ENCODE peak calls at places on chromosomes 1 and 21, in four cellular contexts. C, K, D and G are unnamed samples.

GRCh38 chr1:30147188-30147587 is 576.2 kb downstream of the MATN1 start:
- DNase-seq in C (no peak), K (no peak), D (no peak), G (no peak)

GRCh38 chr21:40053007-40053406 is 185.8 kb downstream of the PCP4 start:
- DNase-seq in C (no peak), K (no peak), D (no peak), G (no peak)

GRCh38 chr1:227391204-227391603 is 72.9 kb upstream of the CDC42BPA start:
- DNase-seq in C (no peak), K (peak), D (no peak), G (no peak)

GRCh38 chr1:107678993-107679392 is 286.0 kb downstream of the VAV3 start:
- DNase-seq in C (no peak), K (no peak), D (no peak), G (no peak)

GRCh38 chr1:162856260-162856659 is 4.7 kb downstream of the CCDC190 start:
- DNase-seq in C (no peak), K (no peak), D (no peak), G (no peak)

GRCh38 chr1:71053758-71054157 is 6.1 kb upstream of the PTGER3 start:
- DNase-seq in C (no peak), K (no peak), D (no peak), G (no peak)

GRCh38 chr1:47756006-47756405 is 241.2 kb downstream of the TRABD2B start:
- DNase-seq in C (no peak), K (no peak), D (no peak), G (no peak)

GRCh38 chr1:9362488-9362887 is 69.8 kb downstream of the SPSB1 start:
- DNase-seq in C (no peak), K (no peak), D (no peak), G (no peak)

GRCh38 chr1:65791396-65791795 is 1.3 kb upstream of the PDE4B start:
- DNase-seq in C (no peak), K (no peak), D (no peak), G (no peak)

GRCh38 chr1:11646317-11646716 is 7.9 kb downstream of the FBXO2 start:
- DNase-seq in C (no peak), K (no peak), D (no peak), G (no peak)

GRCh38 chr1:59384443-59384842 is 87.5 kb downstream of the FGGY start:
- DNase-seq in C (no peak), K (no peak), D (no peak), G (no peak)

GRCh38 chr1:5730272-5731109 is 261.7 kb downstream of the NPHP4 start:
- DNase-seq in C (no peak), K (no peak), D (no peak), G (no peak)

GRCh38 chr1:154431586-154432373 is 26.6 kb downstream of the IL6R start:
- DNase-seq in C (no peak), K (peak), D (no peak), G (no peak)

GRCh38 chr1:228155596-228156517 is 6.1 kb downstream of the GJC2 start:
- DNase-seq in C (no peak), K (no peak), D (no peak), G (no peak)

GRCh38 chr1:9787702-9788101 is 36.1 kb downstream of the CLSTN1 start:
- DNase-seq in C (no peak), K (no peak), D (no peak), G (no peak)

GRCh38 chr1:15261155-15262002 is 14.4 kb downstream of the FHAD1 start:
- DNase-seq in C (no peak), K (no peak), D (peak), G (no peak)

GRCh38 chr1:153616144-153616884 is at the start of gene S100A14:
- DNase-seq in C (no peak), K (peak), D (no peak), G (no peak)

GRCh38 chr1:60998786-60999185 is 83.6 kb upstream of the NFIA start:
- DNase-seq in C (no peak), K (no peak), D (no peak), G (no peak)

DNA sequence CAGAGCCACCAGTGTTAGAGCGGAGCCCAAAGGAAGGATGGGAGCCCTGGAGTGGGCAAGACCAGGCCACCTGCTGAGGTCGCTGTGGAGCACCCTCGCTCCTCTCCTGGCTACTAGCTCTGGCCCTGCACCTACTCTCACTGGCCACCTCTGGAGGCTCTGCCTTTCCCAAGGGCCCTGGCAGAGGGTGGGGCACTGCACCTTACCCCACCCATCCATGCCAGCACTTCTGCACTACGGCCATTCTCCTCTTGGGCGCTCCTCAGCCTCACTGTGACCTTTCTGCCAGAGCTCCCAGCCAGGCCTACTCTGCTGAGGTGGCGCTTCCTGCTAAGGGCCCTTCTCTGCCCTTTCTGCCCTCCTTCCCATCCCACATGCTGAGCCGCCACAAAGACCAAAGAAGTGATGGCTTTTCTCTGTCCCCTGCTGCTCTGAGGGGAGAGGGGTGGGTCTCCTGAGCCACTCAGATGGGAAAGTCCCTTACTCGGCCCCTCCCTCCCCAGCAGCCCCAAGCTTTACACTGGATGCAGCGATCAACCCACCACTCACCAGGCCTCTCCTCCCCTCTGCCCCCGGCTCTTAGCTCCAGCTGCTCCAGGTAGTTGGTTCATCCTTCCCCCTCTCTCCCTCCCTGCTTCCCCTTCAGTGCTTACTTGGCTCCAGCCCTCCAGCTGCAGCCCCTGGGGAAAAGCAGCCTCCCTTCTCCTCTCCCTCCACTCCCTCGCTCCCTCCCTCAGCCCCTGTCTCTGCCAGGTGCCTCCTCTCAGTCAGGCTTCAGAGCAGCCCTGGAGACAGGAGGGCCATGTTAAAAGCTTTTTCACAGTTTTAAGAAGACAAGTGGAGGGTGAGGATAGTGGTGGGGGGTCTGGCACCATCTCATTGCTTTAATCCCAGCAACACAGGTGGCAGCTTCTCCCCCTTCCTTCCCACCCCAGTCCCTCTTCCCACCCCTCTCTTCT is 14.8 kb upstream of the TMEM222 start:
- DNase-seq in C (no peak), K (peak), D (peak), G (no peak)
- TF ChIP-seq TAF1 in C (no peak), K (no peak), D (no peak), G (no peak)

GRCh38 chr1:51344602-51345299 is 14.4 kb upstream of the TTC39A start:
- DNase-seq in C (no peak), K (peak), D (no peak), G (no peak)

GRCh38 chr1:51343624-51344023 is 13.3 kb upstream of the TTC39A start:
- DNase-seq in C (no peak), K (no peak), D (no peak), G (no peak)

GRCh38 chr1:51342591-51343206 is 12.3 kb upstream of the TTC39A start:
- DNase-seq in C (no peak), K (no peak), D (no peak), G (no peak)

GRCh38 chr1:51345300-51345687 is 14.9 kb upstream of the TTC39A start:
- DNase-seq in C (no peak), K (no peak), D (no peak), G (no peak)

GRCh38 chr1:51344276-51344601 is 13.9 kb upstream of the TTC39A start:
- DNase-seq in C (no peak), K (no peak), D (no peak), G (no peak)
- TF ChIP-seq POLR2AphosphoS5 in C (no peak), K (no peak), D (no peak), G (no peak)

GRCh38 chr1:31654171-31654776 is 9.6 kb upstream of the PEF1 start:
- DNase-seq in C (no peak), K (no peak), D (no peak), G (no peak)
- TF ChIP-seq TAF1 in C (no peak), K (no peak), D (no peak), G (no peak)

DNA sequence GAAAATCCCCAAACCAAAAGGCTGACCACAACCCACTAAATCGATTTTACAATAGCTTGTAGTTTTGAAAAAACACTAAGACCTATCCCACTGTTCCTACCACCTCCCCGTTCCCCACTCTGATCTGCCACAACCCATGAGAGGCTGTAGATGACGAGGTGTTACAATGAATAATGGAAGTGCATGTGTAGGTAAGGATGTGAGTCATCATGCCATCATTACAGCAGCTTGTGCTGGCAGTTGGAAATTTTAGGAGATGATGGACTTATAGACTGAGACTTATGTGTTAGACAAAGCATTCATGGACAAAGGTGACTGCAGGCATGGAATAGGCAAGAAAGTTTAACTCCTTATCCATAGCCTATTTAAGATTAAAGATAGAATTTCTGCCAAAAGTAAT is 184.7 kb upstream of the CACYBP start:
- DNase-seq in C (no peak), K (no peak), D (peak), G (no peak)
- TF ChIP-seq POLR2AphosphoS5 in C (no peak), K (no peak), D (no peak), G (no peak)

GRCh38 chr1:213277036-213277435 is 226.0 kb downstream of the RPS6KC1 start:
- DNase-seq in C (no peak), K (no peak), D (peak), G (no peak)

GRCh38 chr1:213275293-213275692 is 224.3 kb downstream of the RPS6KC1 start:
- DNase-seq in C (no peak), K (no peak), D (no peak), G (no peak)

GRCh38 chr1:213273546-213273945 is 222.5 kb downstream of the RPS6KC1 start:
- DNase-seq in C (no peak), K (no peak), D (no peak), G (no peak)

GRCh38 chr1:213276236-213276635 is 225.2 kb downstream of the RPS6KC1 start:
- DNase-seq in C (no peak), K (no peak), D (peak), G (no peak)

DNA sequence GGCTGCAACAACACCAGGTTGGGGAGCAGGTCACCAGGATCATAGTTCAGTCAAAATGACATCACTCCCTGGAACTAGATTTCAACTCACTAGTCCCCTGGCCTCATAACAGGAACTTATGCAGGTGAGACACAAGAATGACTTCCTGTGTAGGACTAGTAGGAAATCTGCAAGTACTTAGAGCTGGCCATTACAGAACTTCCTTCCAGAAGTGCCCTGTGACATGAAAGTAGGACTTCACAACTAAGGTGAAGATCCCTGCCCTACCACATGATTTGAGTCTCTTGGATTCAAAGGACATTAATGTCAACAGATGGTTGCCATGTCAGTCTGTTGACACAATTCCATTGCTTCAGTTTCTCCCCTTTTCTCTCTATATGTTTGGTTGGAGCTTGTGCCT is 223.1 kb downstream of the RPS6KC1 start:
- DNase-seq in C (no peak), K (no peak), D (peak), G (no peak)
- TF ChIP-seq TAF1 in C (no peak), K (no peak), D (no peak), G (no peak)